ENCODE peak calls at places on chromosome 9, in four cellular contexts. One of them, this sample, is unnamed.
A peak's percentile ranks its signal among the peaks of the same experiment; 100 is the strongest.

GRCh38 chr9:124351672-124352468 is 63.4 kb downstream of the PSMB7 start:
- DNase-seq in anterior cingulate cortex: no peak
- DNase-seq in iPS DF 6.9: no peak
- DNase-seq in stimulated activated CD4-positive, alpha-beta T cell treated with anti-CD3 and anti-CD28 coated beads, Interleukin-2, amount 100 ng/mL, for 4 hours: no peak
- DNase-seq in this sample: peak; percentile 24

GRCh38 chr9:88923653-88924284 is 67.5 kb upstream of the S1PR3 start:
- DNase-seq in anterior cingulate cortex: no peak
- DNase-seq in iPS DF 6.9: no peak
- DNase-seq in stimulated activated CD4-positive, alpha-beta T cell treated with anti-CD3 and anti-CD28 coated beads, Interleukin-2, amount 100 ng/mL, for 4 hours: no peak
- DNase-seq in this sample: no peak

GRCh38 chr9:7536310-7536939 is 263.2 kb downstream of the DMAC1 start:
- DNase-seq in anterior cingulate cortex: no peak
- DNase-seq in iPS DF 6.9: peak; percentile 48
- DNase-seq in stimulated activated CD4-positive, alpha-beta T cell treated with anti-CD3 and anti-CD28 coated beads, Interleukin-2, amount 100 ng/mL, for 4 hours: no peak
- DNase-seq in this sample: no peak

GRCh38 chr9:120336021-120336752 is 243.8 kb downstream of the CDK5RAP2 start:
- DNase-seq in anterior cingulate cortex: no peak
- DNase-seq in iPS DF 6.9: no peak
- DNase-seq in stimulated activated CD4-positive, alpha-beta T cell treated with anti-CD3 and anti-CD28 coated beads, Interleukin-2, amount 100 ng/mL, for 4 hours: no peak
- DNase-seq in this sample: no peak

GRCh38 chr9:128552153-128552743 is at the start of gene SPTAN1:
- DNase-seq in anterior cingulate cortex: peak; percentile 78
- DNase-seq in iPS DF 6.9: peak; percentile 67
- DNase-seq in stimulated activated CD4-positive, alpha-beta T cell treated with anti-CD3 and anti-CD28 coated beads, Interleukin-2, amount 100 ng/mL, for 4 hours: peak; percentile 88
- DNase-seq in this sample: peak; percentile 99

GRCh38 chr9:126148523-126148870 is 178.1 kb upstream of the MVB12B start:
- DNase-seq in anterior cingulate cortex: no peak
- DNase-seq in iPS DF 6.9: no peak
- DNase-seq in stimulated activated CD4-positive, alpha-beta T cell treated with anti-CD3 and anti-CD28 coated beads, Interleukin-2, amount 100 ng/mL, for 4 hours: no peak
- DNase-seq in this sample: no peak

GRCh38 chr9:477146-477545 is 262.5 kb downstream of the DOCK8 start:
- DNase-seq in anterior cingulate cortex: no peak
- DNase-seq in iPS DF 6.9: no peak
- DNase-seq in stimulated activated CD4-positive, alpha-beta T cell treated with anti-CD3 and anti-CD28 coated beads, Interleukin-2, amount 100 ng/mL, for 4 hours: no peak
- DNase-seq in this sample: no peak

GRCh38 chr9:133349965-133350624 is 2.1 kb downstream of the RPL7A start:
- DNase-seq in anterior cingulate cortex: no peak
- DNase-seq in iPS DF 6.9: no peak
- DNase-seq in stimulated activated CD4-positive, alpha-beta T cell treated with anti-CD3 and anti-CD28 coated beads, Interleukin-2, amount 100 ng/mL, for 4 hours: no peak
- DNase-seq in this sample: no peak

GRCh38 chr9:134272302-134273023 is 53.8 kb upstream of the RXRA start:
- DNase-seq in anterior cingulate cortex: no peak
- DNase-seq in iPS DF 6.9: no peak
- DNase-seq in stimulated activated CD4-positive, alpha-beta T cell treated with anti-CD3 and anti-CD28 coated beads, Interleukin-2, amount 100 ng/mL, for 4 hours: no peak
- DNase-seq in this sample: no peak

GRCh38 chr9:78188594-78188993 is 47.3 kb upstream of the CEP78 start:
- DNase-seq in anterior cingulate cortex: no peak
- DNase-seq in iPS DF 6.9: no peak
- DNase-seq in stimulated activated CD4-positive, alpha-beta T cell treated with anti-CD3 and anti-CD28 coated beads, Interleukin-2, amount 100 ng/mL, for 4 hours: no peak
- DNase-seq in this sample: no peak

GRCh38 chr9:38440511-38440910 is 16.3 kb upstream of the IGFBPL1 start:
- DNase-seq in anterior cingulate cortex: no peak
- DNase-seq in iPS DF 6.9: no peak
- DNase-seq in stimulated activated CD4-positive, alpha-beta T cell treated with anti-CD3 and anti-CD28 coated beads, Interleukin-2, amount 100 ng/mL, for 4 hours: no peak
- DNase-seq in this sample: no peak

GRCh38 chr9:130414081-130414731 is 30.6 kb upstream of the ASS1 start:
- DNase-seq in anterior cingulate cortex: no peak
- DNase-seq in iPS DF 6.9: no peak
- DNase-seq in stimulated activated CD4-positive, alpha-beta T cell treated with anti-CD3 and anti-CD28 coated beads, Interleukin-2, amount 100 ng/mL, for 4 hours: no peak
- DNase-seq in this sample: no peak

GRCh38 chr9:20557890-20558608 is 64.2 kb downstream of the MLLT3 start:
- DNase-seq in anterior cingulate cortex: no peak
- DNase-seq in iPS DF 6.9: no peak
- DNase-seq in stimulated activated CD4-positive, alpha-beta T cell treated with anti-CD3 and anti-CD28 coated beads, Interleukin-2, amount 100 ng/mL, for 4 hours: no peak
- DNase-seq in this sample: no peak